ENCODE peak calls at places on chromosomes 2 and 18, in seven cellular contexts. P is ovary, R is aorta, C is H9, Z is psoas muscle, G is ascending aorta, T is iPS DF 6.9. E is an unnamed sample.

GRCh38 chr2:166106431-166107015 is 21.3 kb downstream of the SCN1A start:
- DNase-seq in R (no peak), Z (peak; percentile 19), G (no peak), P (no peak), C (peak; percentile 36), T (no peak), E (no peak)

GRCh38 chr2:84823788-84824187 is 57.1 kb downstream of the TRABD2A start:
- DNase-seq in G (no peak), Z (no peak), R (no peak), C (no peak), P (no peak), T (no peak), E (no peak)

GRCh38 chr2:112092286-112093041 is 37.4 kb downstream of the TMEM87B start:
- DNase-seq in T (no peak), G (no peak), P (no peak), Z (no peak), C (no peak), R (no peak), E (no peak)

GRCh38 chr2:223418800-223419199 is 183.4 kb downstream of the SCG2 start:
- DNase-seq in Z (no peak), C (no peak), G (no peak), T (no peak), P (no peak), R (no peak), E (no peak)

GRCh38 chr18:63290456-63291200 is 28.9 kb downstream of the BCL2 start:
- DNase-seq in P (no peak), T (no peak), R (no peak), C (no peak), Z (no peak), G (no peak), E (no peak)

GRCh38 chr2:166057363-166058169 is 70.3 kb downstream of the SCN1A start:
- DNase-seq in R (no peak), T (no peak), C (no peak), P (no peak), G (no peak), Z (no peak), E (no peak)

GRCh38 chr18:48320639-48320945 is 88.6 kb downstream of the ZBTB7C start:
- DNase-seq in C (no peak), G (no peak), Z (no peak), R (no peak), T (no peak), P (no peak), E (no peak)

GRCh38 chr2:207289295-207290018 is 123.7 kb upstream of the KLF7 start:
- DNase-seq in G (no peak), R (no peak), P (no peak), C (no peak), T (no peak), Z (no peak), E (no peak)

GRCh38 chr18:32696376-32696775 is 76.4 kb downstream of the KLHL14 start:
- DNase-seq in T (no peak), C (no peak), Z (no peak), G (no peak), P (no peak), R (no peak), E (no peak)

GRCh38 chr18:43952398-43952797 is 675.1 kb upstream of the SYT4 start:
- DNase-seq in T (no peak), R (no peak), P (no peak), G (no peak), Z (no peak), C (no peak), E (no peak)

GRCh38 chr2:43082111-43082877 is 144.1 kb downstream of the ZFP36L2 start:
- DNase-seq in T (no peak), P (no peak), R (peak; percentile 73), G (no peak), C (no peak), Z (peak; percentile 84), E (no peak)

GRCh38 chr2:147763861-147764260 is 81.0 kb upstream of the ACVR2A start:
- DNase-seq in C (no peak), R (no peak), G (no peak), T (no peak), Z (no peak), P (no peak), E (no peak)

GRCh38 chr2:232322560-232323327 is 55.8 kb upstream of the ALPP start:
- DNase-seq in P (no peak), T (no peak), Z (peak; percentile 30), C (no peak), R (peak; percentile 44), G (no peak), E (no peak)

GRCh38 chr2:217065695-217066405 is 206.0 kb upstream of the TNP1 start:
- DNase-seq in G (no peak), R (no peak), Z (no peak), P (no peak), T (no peak), C (no peak), E (no peak)

GRCh38 chr2:102442967-102443828 is 20.2 kb downstream of the IL18RAP start:
- DNase-seq in R (no peak), P (no peak), G (no peak), C (no peak), T (peak; percentile 7), Z (no peak), E (no peak)

GRCh38 chr2:168035458-168035857 is 211.9 kb downstream of the STK39 start:
- DNase-seq in Z (no peak), T (no peak), R (no peak), G (no peak), P (no peak), C (no peak), E (no peak)

GRCh38 chr2:107712857-107713256 is 113.8 kb upstream of the RGPD4 start:
- DNase-seq in G (no peak), P (no peak), T (no peak), R (no peak), Z (no peak), C (no peak), E (no peak)

GRCh38 chr18:77105021-77105420 is 27.6 kb downstream of the MBP start:
- DNase-seq in Z (no peak), T (no peak), G (no peak), P (no peak), R (no peak), C (no peak), E (no peak)

GRCh38 chr2:60119778-60120177 is 433.7 kb downstream of the BCL11A start:
- DNase-seq in Z (no peak), R (no peak), P (no peak), G (no peak), T (no peak), C (no peak), E (no peak)

GRCh38 chr2:210224660-210225460 is at the start of gene ACADL:
- DNase-seq in T (no peak), C (peak; percentile 71), P (peak; percentile 52), Z (peak; percentile 85), R (peak; percentile 92), G (peak; percentile 83), E (peak; percentile 93)

GRCh38 chr2:62824378-62824777 is 118.9 kb downstream of the EHBP1 start:
- DNase-seq in T (no peak), P (no peak), R (no peak), C (no peak), G (no peak), Z (no peak), E (no peak)

GRCh38 chr2:191862371-191862770 is 15.5 kb upstream of the CAVIN2 start:
- DNase-seq in R (no peak), T (no peak), G (no peak), P (no peak), Z (no peak), C (no peak), E (no peak)

GRCh38 chr18:78686976-78687685 is 292.5 kb upstream of the SALL3 start:
- DNase-seq in Z (no peak), C (no peak), R (no peak), T (no peak), G (no peak), P (no peak), E (no peak)

GRCh38 chr2:17879137-17879912 is 858 bp downstream of the KCNS3 start:
- DNase-seq in Z (peak; percentile 89), C (peak; percentile 92), P (no peak), G (peak; percentile 84), T (peak; percentile 64), R (peak; percentile 88), E (peak; percentile 87)

GRCh38 chr2:203328735-203329549 is 748 bp downstream of the ABI2 start:
- DNase-seq in T (no peak), P (peak; percentile 63), G (peak; percentile 74), R (peak; percentile 89), Z (peak; percentile 50), C (peak; percentile 41), E (peak; percentile 74)

GRCh38 chr2:15591692-15592463 is at the start of gene DDX1:
- DNase-seq in P (peak; percentile 89), C (peak; percentile 82), G (peak; percentile 90), T (peak; percentile 31), Z (peak; percentile 91), R (peak; percentile 94), E (peak; percentile 94)

GRCh38 chr2:207711750-207712487 is 479 bp downstream of the CCNYL1 start:
- DNase-seq in Z (peak; percentile 69), C (peak; percentile 51), R (peak; percentile 85), T (no peak), G (peak; percentile 73), P (no peak), E (no peak)

GRCh38 chr2:66346241-66346664 is 88.7 kb upstream of the MEIS1 start:
- DNase-seq in T (no peak), C (no peak), P (no peak), R (no peak), Z (no peak), G (no peak), E (no peak)

GRCh38 chr18:9787716-9788115 is 79.6 kb downstream of the RAB31 start:
- DNase-seq in Z (no peak), R (no peak), C (no peak), T (no peak), G (no peak), P (no peak), E (no peak)

GRCh38 chr2:136049991-136050573 is 64.7 kb upstream of the DARS1 start:
- DNase-seq in Z (no peak), R (no peak), P (no peak), G (no peak), T (no peak), C (no peak), E (no peak)
- H3K4me1 ChIP-seq in Z (no peaks in the 10 kb centered on the region), R (no peaks in the 10 kb centered on the region), P (no peaks in the 10 kb centered on the region), G (no peaks in the 10 kb centered on the region), T (no peaks in the 10 kb centered on the region), C (no peaks in the 10 kb centered on the region), E (no peaks in the 10 kb centered on the region)

GRCh38 chr2:224580248-224580647 is 4.9 kb downstream of the CUL3 start:
- DNase-seq in P (no peak), C (no peak), R (no peak), G (no peak), Z (no peak), T (no peak), E (no peak)
- H3K4me1 ChIP-seq in P (peaks cover 25% of the 10 kb centered on the region), C (peaks cover 6% of the 10 kb centered on the region), R (peaks cover under 1% of the 10 kb centered on the region), G (peaks cover 31% of the 10 kb centered on the region), Z (peaks cover 67% of the 10 kb centered on the region), T (peaks cover under 1% of the 10 kb centered on the region), E (peaks cover 60% of the 10 kb centered on the region)

GRCh38 chr2:127650785-127651380 is 4.9 kb downstream of the GPR17 start:
- DNase-seq in C (no peak), R (no peak), Z (peak; percentile 47), G (no peak), P (no peak), T (no peak), E (no peak)
- H3K4me1 ChIP-seq in C (no peaks in the 10 kb centered on the region), R (no peaks in the 10 kb centered on the region), Z (peaks cover 16% of the 10 kb centered on the region), G (peaks cover 51% of the 10 kb centered on the region), P (no peaks in the 10 kb centered on the region), T (peaks cover 3% of the 10 kb centered on the region), E (peaks cover 15% of the 10 kb centered on the region)

DNA sequence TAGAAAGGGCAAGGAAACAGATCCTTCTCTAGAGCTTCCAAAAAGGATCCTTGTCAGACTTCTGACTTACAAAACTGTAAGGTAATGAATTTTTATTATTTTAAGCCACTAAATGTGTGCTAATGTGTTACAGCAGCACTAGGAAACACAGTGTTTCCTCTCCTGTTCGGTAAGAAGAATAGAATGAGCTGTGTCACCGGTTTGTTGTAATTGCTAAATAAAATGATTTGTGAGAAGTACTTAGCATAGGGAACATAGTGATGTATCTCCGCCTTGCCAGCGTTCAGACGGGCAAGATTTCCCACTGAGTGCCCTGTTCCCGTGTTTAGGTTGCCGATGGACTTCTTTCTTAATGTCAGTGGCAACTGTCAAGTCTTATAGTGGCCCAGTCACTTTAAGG is 57.6 kb downstream of the SPATS2L start:
- DNase-seq in T (no peak), Z (no peak), R (no peak), G (no peak), P (no peak), C (no peak), E (no peak)
- H3K4me1 ChIP-seq in T (peaks cover 11% of the 10 kb centered on the region), Z (no peaks in the 10 kb centered on the region), R (peaks cover 3% of the 10 kb centered on the region), G (no peaks in the 10 kb centered on the region), P (peaks cover 3% of the 10 kb centered on the region), C (peaks cover 23% of the 10 kb centered on the region), E (peaks cover 14% of the 10 kb centered on the region)